ENCODE peak calls at places on chromosomes 7 and 10, in four cellular contexts. O is choroid plexus epithelial cell, S is brain microvascular endothelial cell, E is transverse colon. V is an unnamed sample.

GRCh38 chr10:27893320-27894014 is 105.4 kb downstream of the ODAD2 start:
- DNase-seq in O (no peak), S (no peak), E (no peak), V (no peak)

GRCh38 chr7:69586315-69586714 is 12.0 kb upstream of the AUTS2 start:
- DNase-seq in O (no peak), S (no peak), E (no peak), V (no peak)

GRCh38 chr10:93294004-93294403 is 188.1 kb downstream of the MYOF start:
- DNase-seq in O (no peak), S (no peak), E (no peak), V (no peak)

GRCh38 chr7:1536768-1537630 is 6.5 kb downstream of the MAFK start:
- DNase-seq in O (peak; percentile 99), S (peak; percentile 99), E (peak; percentile 91), V (peak; percentile 93)

GRCh38 chr10:132710746-132711617 is 75.0 kb downstream of the NKX6-2 start:
- DNase-seq in O (no peak), S (no peak), E (no peak), V (no peak)

GRCh38 chr7:120732256-120732655 is 125.7 kb downstream of the TSPAN12 start:
- DNase-seq in O (peak; percentile 50), S (no peak), E (no peak), V (no peak)

GRCh38 chr7:116953372-116953726 is at the start of gene ST7:
- DNase-seq in O (peak; percentile 72), S (peak; percentile 57), E (peak; percentile 64), V (no peak)

GRCh38 chr7:30845426-30846135 is 66.1 kb upstream of the AQP1 start:
- DNase-seq in O (peak; percentile 37), S (no peak), E (no peak), V (no peak)

GRCh38 chr7:39700932-39701331 is 77.6 kb downstream of the RALA start:
- DNase-seq in O (no peak), S (no peak), E (peak; percentile 35), V (no peak)

GRCh38 chr7:31102151-31102972 is 50.3 kb downstream of the ADCYAP1R1 start:
- DNase-seq in O (no peak), S (no peak), E (no peak), V (no peak)

GRCh38 chr7:140212100-140212881 is 35.5 kb upstream of the KDM7A start:
- DNase-seq in O (no peak), S (no peak), E (peak; percentile 84), V (no peak)

GRCh38 chr7:19538036-19538435 is 170.8 kb downstream of the POLR1F start:
- DNase-seq in O (peak; percentile 63), S (no peak), E (no peak), V (no peak)

GRCh38 chr10:5284311-5285057 is 80.3 kb upstream of the UCN3 start:
- DNase-seq in O (peak; percentile 92), S (peak; percentile 49), E (no peak), V (peak; percentile 16)

GRCh38 chr7:75040512-75040911 is 33.1 kb downstream of the RCC1L start:
- DNase-seq in O (no peak), S (no peak), E (no peak), V (no peak)

GRCh38 chr10:69730251-69731156 is 71.2 kb upstream of the COL13A1 start:
- DNase-seq in O (peak; percentile 41), S (no peak), E (no peak), V (no peak)

GRCh38 chr7:125055376-125055775 is 125.8 kb upstream of the POT1 start:
- DNase-seq in O (no peak), S (no peak), E (no peak), V (no peak)

GRCh38 chr7:30926323-30926722 is 14.7 kb downstream of the AQP1 start:
- DNase-seq in O (no peak), S (no peak), E (no peak), V (no peak)

GRCh38 chr10:95133997-95134396 is 60.0 kb upstream of the ACSM6 start:
- DNase-seq in O (no peak), S (no peak), E (no peak), V (no peak)

GRCh38 chr10:37687581-37687980 is 169.8 kb downstream of the ZNF248 start:
- DNase-seq in O (no peak), S (no peak), E (no peak), V (no peak)

GRCh38 chr10:27088263-27089044 is 11.8 kb downstream of the ANKRD26 start:
- DNase-seq in O (no peak), S (no peak), E (no peak), V (no peak)

GRCh38 chr7:158728911-158729645 is 24.5 kb upstream of the NCAPG2 start:
- DNase-seq in O (no peak), S (no peak), E (no peak), V (no peak)

GRCh38 chr7:71145906-71146901 is 14.3 kb downstream of the GALNT17 start:
- DNase-seq in O (no peak), S (no peak), E (no peak), V (no peak)

GRCh38 chr10:46289209-46289810 is 2.5 kb downstream of the ANTXRL start:
- DNase-seq in O (no peak), S (no peak), E (no peak), V (no peak)

GRCh38 chr7:157211710-157212109 is 73.0 kb downstream of the UBE3C start:
- DNase-seq in O (peak; percentile 85), S (peak; percentile 87), E (no peak), V (peak; percentile 75)

GRCh38 chr7:138324905-138325304 is 135.2 kb upstream of the TRIM24 start:
- DNase-seq in O (no peak), S (no peak), E (no peak), V (no peak)

GRCh38 chr7:157793973-157794763 is 457.4 kb downstream of the DNAJB6 start:
- DNase-seq in O (no peak), S (no peak), E (no peak), V (no peak)

GRCh38 chr7:155141562-155141961 is 71.4 kb downstream of the HTR5A start:
- DNase-seq in O (no peak), S (no peak), E (no peak), V (no peak)

GRCh38 chr7:74272305-74273038 is 16.7 kb upstream of the CLIP2 start:
- DNase-seq in O (peak; percentile 93), S (peak; percentile 95), E (peak; percentile 69), V (peak; percentile 77)

GRCh38 chr7:4132221-4132620 is 549.9 kb upstream of the FOXK1 start:
- DNase-seq in O (no peak), S (no peak), E (no peak), V (no peak)

GRCh38 chr10:22475857-22476600 is 130.7 kb downstream of the SPAG6 start:
- DNase-seq in O (no peak), S (no peak), E (peak; percentile 14), V (no peak)

GRCh38 chr10:84118395-84119006 is 20.8 kb upstream of the GHITM start:
- DNase-seq in O (no peak), S (no peak), E (no peak), V (no peak)

GRCh38 chr7:44568771-44569560 is 4.7 kb downstream of the DDX56 start:
- DNase-seq in O (no peak), S (no peak), E (no peak), V (no peak)

GRCh38 chr10:43313901-43314300 is 47.0 kb upstream of the RASGEF1A start:
- DNase-seq in O (no peak), S (no peak), E (no peak), V (no peak)

GRCh38 chr10:76779163-76779820 is 858.3 kb downstream of the KCNMA1 start:
- DNase-seq in O (peak; percentile 44), S (peak; percentile 66), E (no peak), V (peak; percentile 33)

GRCh38 chr10:119281581-119282071 is 74.3 kb downstream of the GRK5 start:
- DNase-seq in O (peak; percentile 28), S (no peak), E (peak; percentile 50), V (no peak)

GRCh38 chr10:119769886-119770285 is 44.0 kb downstream of the INPP5F start:
- DNase-seq in O (peak; percentile 54), S (peak; percentile 19), E (no peak), V (no peak)

GRCh38 chr10:92750788-92751533 is 61.2 kb downstream of the HHEX start:
- DNase-seq in O (peak; percentile 11), S (no peak), E (no peak), V (no peak)

GRCh38 chr7:107622937-107623336 is 37.7 kb upstream of the SLC26A4 start:
- DNase-seq in O (peak; percentile 21), S (no peak), E (peak; percentile 11), V (no peak)

DNA sequence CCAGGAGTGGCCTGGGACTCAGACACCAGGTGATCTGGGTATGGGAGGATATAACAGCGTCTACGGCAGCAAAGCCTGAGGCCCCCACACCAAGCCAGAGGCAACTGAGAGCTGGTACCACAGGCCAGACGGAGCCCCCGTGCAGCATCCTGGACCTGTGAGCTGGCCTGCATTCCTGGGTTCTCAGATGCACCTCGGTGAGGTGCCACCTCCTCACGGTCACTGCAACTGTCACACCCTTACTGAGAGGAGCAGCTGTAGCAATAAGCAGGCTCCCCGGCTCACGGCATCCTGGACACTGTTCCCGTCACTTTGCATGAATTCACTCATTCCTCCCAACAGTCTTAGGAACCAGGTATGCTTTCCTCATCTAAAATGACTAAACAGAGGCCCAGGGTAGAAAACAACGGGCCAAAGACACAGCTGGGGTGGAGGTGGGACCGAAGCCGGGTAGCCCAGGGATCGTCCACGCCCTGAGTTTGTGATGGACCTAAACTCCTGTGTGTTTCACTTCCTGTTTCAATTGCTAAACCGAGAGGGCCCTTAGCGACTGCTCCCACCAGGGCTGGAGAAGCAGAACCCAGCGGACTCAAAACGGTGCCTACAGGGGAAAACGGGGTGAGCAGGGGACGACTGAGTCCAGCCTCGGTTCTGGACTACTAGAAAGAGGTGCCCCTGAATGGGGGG is 98.7 kb downstream of the CTBP2 start:
- DNase-seq in O (peak; percentile 37), S (no peak), E (no peak), V (no peak)
- H3K4me3 ChIP-seq in O (no peak overlapping the region), S (no peak overlapping the region), E (no peak overlapping the region), V (peak overlapping the region; percentile 13)

GRCh38 chr10:123154092-123154942 is at the start of gene BUB3:
- DNase-seq in O (peak; percentile 100), S (peak; percentile 99), E (peak; percentile 98), V (peak; percentile 96)
- TF ChIP-seq CTCF in O (peak; percentile 42), S (peak; percentile 25), E (peak; percentile 58), V (peak; percentile 2)

GRCh38 chr7:42319631-42320030 is 82.6 kb upstream of the GLI3 start:
- DNase-seq in O (no peak), S (no peak), E (no peak), V (no peak)
- H3K4me3 ChIP-seq in O (no peak overlapping the region), S (no peak overlapping the region), E (no peak overlapping the region), V (no peak overlapping the region)

GRCh38 chr7:72753781-72754180 is 74.2 kb downstream of the TYW1B start:
- DNase-seq in O (no peak), S (no peak), E (no peak), V (no peak)

GRCh38 chr7:72754312-72754711 is 73.7 kb downstream of the TYW1B start:
- DNase-seq in O (peak; percentile 62), S (peak; percentile 37), E (no peak), V (no peak)

GRCh38 chr7:72751378-72751777 is 76.6 kb downstream of the TYW1B start:
- DNase-seq in O (no peak), S (no peak), E (no peak), V (no peak)

GRCh38 chr7:72751978-72752377 is 76.0 kb downstream of the TYW1B start:
- DNase-seq in O (peak; percentile 8), S (no peak), E (no peak), V (no peak)
- TF ChIP-seq CTCF in O (peak; percentile 55), S (peak; percentile 49), E (no peak), V (peak; percentile 31)

V was measured in AG04449.